ENCODE peak calls at places on chromosomes 2 and 18, in eight cellular contexts. R, K, T, A, G, I, E and Q are unnamed samples.

GRCh38 chr2:97991081-97991856 is 4.5 kb downstream of the TMEM131 start:
- DNase-seq in K (no peak), T (no peak), R (no peak), A (no peak), G (no peak), I (no peak), E (no peak), Q (no peak)

GRCh38 chr2:199409705-199410104 is 48.0 kb downstream of the SATB2 start:
- DNase-seq in E (no peak), T (no peak), K (peak; percentile 29), G (no peak), R (no peak), I (no peak), A (no peak), Q (no peak)

GRCh38 chr2:96962567-96963203 is 23.7 kb downstream of the FAM178B start:
- DNase-seq in A (no peak), K (no peak), E (peak; percentile 53), G (no peak), T (peak; percentile 4), R (no peak), I (no peak), Q (no peak)

GRCh38 chr18:9513971-9514512 is 38.7 kb downstream of the RALBP1 start:
- DNase-seq in T (no peak), E (no peak), R (no peak), I (no peak), G (no peak), K (peak; percentile 97), A (peak; percentile 86), Q (no peak)

GRCh38 chr2:172806426-172807008 is 70.9 kb downstream of the RAPGEF4 start:
- DNase-seq in K (peak; percentile 70), E (peak; percentile 63), T (no peak), I (peak; percentile 37), A (peak; percentile 55), G (no peak), R (no peak), Q (peak; percentile 67)

GRCh38 chr18:9741821-9742541 is 33.9 kb downstream of the RAB31 start:
- DNase-seq in E (no peak), K (peak; percentile 20), A (no peak), T (no peak), R (no peak), G (no peak), I (no peak), Q (peak; percentile 11)

GRCh38 chr2:15299904-15300528 is 261.1 kb downstream of the NBAS start:
- DNase-seq in E (no peak), G (no peak), I (no peak), R (no peak), A (no peak), K (no peak), T (no peak), Q (no peak)

GRCh38 chr2:207328944-207329386 is 163.2 kb upstream of the KLF7 start:
- DNase-seq in T (no peak), I (no peak), K (peak; percentile 48), R (no peak), E (no peak), A (no peak), G (no peak), Q (peak; percentile 64)

GRCh38 chr18:9951022-9951859 is 37.4 kb downstream of the VAPA start:
- DNase-seq in A (peak; percentile 75), G (no peak), I (peak; percentile 55), K (peak; percentile 61), T (peak; percentile 41), R (no peak), E (peak; percentile 29), Q (peak; percentile 77)

GRCh38 chr2:240561325-240561971 is 1.3 kb downstream of the DUSP28 start:
- DNase-seq in R (no peak), K (peak; percentile 88), E (peak; percentile 64), G (no peak), I (no peak), T (no peak), A (peak; percentile 72), Q (peak; percentile 54)

GRCh38 chr2:191178806-191179514 is 28.2 kb upstream of the STAT4 start:
- DNase-seq in K (peak; percentile 58), E (no peak), T (peak; percentile 84), I (no peak), R (no peak), A (no peak), G (peak; percentile 78), Q (no peak)

GRCh38 chr2:16525265-16525887 is 140.3 kb downstream of the CYRIA start:
- DNase-seq in E (peak; percentile 7), T (no peak), K (peak; percentile 28), A (no peak), R (no peak), G (no peak), I (peak; percentile 6), Q (peak; percentile 90)

GRCh38 chr18:73669299-73669698 is 478.3 kb downstream of the FBXO15 start:
- DNase-seq in K (peak; percentile 59), G (no peak), A (peak; percentile 87), I (no peak), R (no peak), T (no peak), E (no peak), Q (no peak)

GRCh38 chr2:219433666-219434467 is 776 bp upstream of the SPEG start:
- DNase-seq in G (no peak), E (no peak), T (no peak), A (peak; percentile 67), R (no peak), I (peak; percentile 69), K (peak; percentile 49), Q (peak; percentile 83)

GRCh38 chr2:174368691-174369090 is 26.8 kb upstream of the SCRN3 start:
- DNase-seq in T (no peak), R (no peak), A (no peak), E (no peak), K (no peak), G (no peak), I (no peak), Q (no peak)

GRCh38 chr18:70332694-70333093 is 43.8 kb downstream of the SOCS6 start:
- DNase-seq in K (peak; percentile 53), G (no peak), R (no peak), T (no peak), I (no peak), E (no peak), A (peak; percentile 55), Q (no peak)

GRCh38 chr2:178448968-178449661 is 1.9 kb downstream of the PRKRA start:
- DNase-seq in A (no peak), I (no peak), T (no peak), G (no peak), K (no peak), R (no peak), E (no peak), Q (peak; percentile 49)

GRCh38 chr2:68857855-68858456 is 13.2 kb downstream of the BMP10 start:
- DNase-seq in E (no peak), T (no peak), G (no peak), I (no peak), K (no peak), A (no peak), R (no peak), Q (no peak)

GRCh38 chr2:11527001-11527400 is 6.8 kb upstream of the GREB1 start:
- DNase-seq in K (no peak), R (no peak), E (no peak), A (no peak), I (no peak), G (no peak), T (no peak), Q (no peak)

GRCh38 chr2:70391988-70392387 is 90.1 kb upstream of the FAM136A start:
- DNase-seq in K (no peak), G (no peak), T (no peak), E (no peak), R (no peak), A (peak; percentile 4), I (no peak), Q (no peak)
- H3K27ac ChIP-seq in K (no peak overlapping the region), G (no peak overlapping the region), T (no peak overlapping the region), E (peak overlapping the region; percentile 62), R (no peak overlapping the region), A (no peak overlapping the region), I (no peak overlapping the region), Q (no peak overlapping the region)

DNA sequence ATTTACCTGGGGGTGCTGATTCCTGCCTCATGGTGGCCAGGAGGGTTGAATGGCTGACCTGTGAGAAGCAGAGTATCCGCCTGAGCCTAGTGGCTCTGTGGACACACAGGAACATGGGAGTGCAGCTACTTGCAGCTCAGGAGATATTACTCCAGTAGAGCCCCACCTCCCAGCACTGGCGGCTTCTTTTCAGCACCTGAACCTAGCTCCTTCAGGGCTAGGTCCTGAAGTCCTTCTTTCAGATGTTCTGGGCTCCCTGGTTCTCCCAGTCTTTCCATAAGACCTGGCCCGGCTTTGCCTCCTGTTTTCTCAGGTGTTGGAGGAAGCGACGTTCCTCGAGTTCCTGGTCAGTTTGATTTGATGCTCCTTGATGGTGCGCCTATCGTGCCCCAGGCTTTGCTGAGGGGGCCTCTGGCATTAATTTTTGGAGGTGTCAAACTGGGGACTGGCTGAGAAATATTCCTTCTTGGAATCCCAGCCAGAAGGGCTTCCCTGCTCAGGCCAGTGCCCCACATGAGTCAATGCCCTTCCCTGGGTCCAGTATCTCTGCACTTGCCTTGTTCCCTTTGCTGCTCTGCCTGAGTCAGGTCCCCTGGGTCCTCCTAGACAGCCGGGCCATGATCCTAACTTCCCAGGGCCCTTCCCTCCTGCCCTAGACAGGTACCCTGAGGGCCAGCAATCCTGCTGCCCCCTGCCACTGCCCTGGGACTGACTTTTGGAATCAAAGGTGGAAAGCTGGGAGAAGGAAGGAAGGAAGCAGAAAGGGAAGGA is 110.7 kb upstream of the HAAO start:
- DNase-seq in T (no peak), G (no peak), E (no peak), R (no peak), K (no peak), I (no peak), A (no peak), Q (no peak)
- H3K27ac ChIP-seq in T (no peak overlapping the region), G (no peak overlapping the region), E (no peak overlapping the region), R (peak overlapping the region; percentile 7), K (no peak overlapping the region), I (no peak overlapping the region), A (no peak overlapping the region), Q (no peak overlapping the region)

GRCh38 chr18:24199563-24199962 is 60.7 kb downstream of the CABYR start:
- DNase-seq in G (no peak), A (peak; percentile 52), I (no peak), T (no peak), K (no peak), R (no peak), E (no peak), Q (no peak)
- H3K27ac ChIP-seq in G (no peak overlapping the region), A (no peak overlapping the region), I (no peak overlapping the region), T (no peak overlapping the region), K (no peak overlapping the region), R (no peak overlapping the region), E (no peak overlapping the region), Q (no peak overlapping the region)

DNA sequence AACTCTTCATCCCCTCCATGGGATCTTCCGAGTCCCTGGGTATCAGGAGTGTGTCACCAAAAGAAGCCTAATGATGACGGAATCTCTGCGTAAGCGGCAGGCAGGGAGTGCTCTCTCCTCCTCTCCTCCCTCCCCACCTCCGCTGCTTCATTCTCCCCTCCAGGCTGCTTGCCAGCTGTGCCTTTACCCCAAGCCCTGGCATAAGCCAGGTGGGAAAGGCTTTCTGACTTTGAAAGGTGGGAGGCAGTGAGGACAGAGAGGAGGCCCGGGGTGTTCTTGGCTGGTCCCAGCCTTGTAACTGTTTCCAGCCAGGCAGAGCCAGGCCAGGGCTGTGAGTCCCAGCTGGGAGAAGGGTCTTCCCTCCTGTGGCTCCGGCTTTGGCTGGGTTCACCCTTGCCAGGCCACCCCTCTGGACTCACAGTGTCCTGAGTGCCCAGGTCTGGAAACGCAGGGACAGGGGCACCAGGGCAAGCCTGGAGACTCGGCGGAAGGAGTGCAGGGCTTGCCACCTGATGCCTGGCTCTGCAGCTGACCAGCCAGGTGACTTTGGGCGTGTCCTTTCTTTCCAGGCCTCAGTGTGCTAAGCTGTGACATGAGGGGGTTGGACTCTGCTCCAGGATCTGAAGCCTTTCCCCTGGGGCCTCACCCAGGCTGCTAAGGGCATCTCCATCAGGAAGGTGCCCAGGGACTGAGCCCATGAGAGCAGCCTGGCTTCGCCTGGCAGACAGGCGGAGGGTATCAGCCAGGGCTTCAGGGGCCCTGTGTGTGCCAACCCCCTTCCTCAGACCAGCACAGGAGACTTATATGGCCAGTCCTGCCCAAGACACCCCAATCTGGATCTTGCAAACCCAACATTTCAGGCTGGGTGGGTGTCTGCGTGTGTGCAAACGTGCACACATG is 32.7 kb upstream of the HPCAL1 start:
- DNase-seq in I (no peak), R (peak; percentile 11), K (no peak), T (no peak), E (no peak), G (no peak), A (no peak), Q (no peak)
- H3K27ac ChIP-seq in I (no peak overlapping the region), R (no peak overlapping the region), K (no peak overlapping the region), T (no peak overlapping the region), E (no peak overlapping the region), G (no peak overlapping the region), A (no peak overlapping the region), Q (no peak overlapping the region)